ENCODE peak calls at places on chromosomes 7 and 10, in seven cellular contexts. V is AG10803; A is MV-4-11; F is NT2/D1; H is H54; P is CD8-positive, alpha-beta memory T cell; E is ovary. O is an unnamed sample.

GRCh38 chr7:1028775-1029636 is 15.3 kb upstream of the GPR146 start:
- DNase-seq in F (peak), P (peak), A (peak), V (peak), H (peak), E (peak), O (peak)

GRCh38 chr7:80711521-80711920 is 73.1 kb downstream of the CD36 start:
- DNase-seq in P (no peak), A (peak), H (peak), F (no peak), V (peak), E (no peak), O (no peak)

GRCh38 chr7:81507231-81507630 is 262.6 kb downstream of the HGF start:
- DNase-seq in H (no peak), F (no peak), A (no peak), V (no peak), E (no peak), P (no peak), O (no peak)

GRCh38 chr7:47291461-47292051 is 290.4 kb downstream of the TNS3 start:
- DNase-seq in P (no peak), V (peak), A (peak), F (no peak), H (peak), E (no peak), O (peak)

GRCh38 chr10:7546365-7546967 is 120.3 kb downstream of the ITIH5 start:
- DNase-seq in F (no peak), E (no peak), H (no peak), A (no peak), P (no peak), V (peak), O (no peak)

GRCh38 chr7:76423666-76424412 is 911 bp upstream of the ZP3 start:
- DNase-seq in V (peak), F (no peak), E (no peak), P (no peak), A (no peak), H (no peak), O (no peak)

GRCh38 chr7:74584160-74584954 is 73.2 kb upstream of the GTF2I start:
- DNase-seq in V (no peak), P (no peak), A (no peak), E (no peak), H (no peak), F (peak), O (peak)

GRCh38 chr7:101733713-101734475 is 83.5 kb upstream of the CUX1 start:
- DNase-seq in E (peak), F (peak), A (peak), H (peak), V (peak), P (no peak), O (peak)

GRCh38 chr10:102619281-102619981 is 24.8 kb upstream of the TRIM8 start:
- DNase-seq in F (no peak), E (no peak), H (no peak), V (no peak), A (no peak), P (no peak), O (no peak)

GRCh38 chr10:79331709-79332108 is 15.6 kb upstream of the PPIF start:
- DNase-seq in A (peak), H (peak), P (peak), V (peak), E (no peak), F (no peak), O (peak)

GRCh38 chr7:120272896-120273475 is at the start of gene KCND2:
- DNase-seq in V (no peak), F (no peak), P (no peak), E (peak), A (no peak), H (no peak), O (peak)

GRCh38 chr10:126387041-126387908 is 1.0 kb downstream of the ADAM12 start:
- DNase-seq in P (peak), V (peak), E (peak), H (no peak), F (peak), A (no peak), O (no peak)

GRCh38 chr10:43230101-43230908 is 36.6 kb downstream of the RASGEF1A start:
- DNase-seq in V (no peak), P (no peak), H (no peak), E (no peak), A (no peak), F (no peak), O (no peak)

GRCh38 chr10:6543431-6544005 is 36.6 kb downstream of the PRKCQ start:
- DNase-seq in F (no peak), H (no peak), V (no peak), A (no peak), P (peak), E (no peak), O (peak)

GRCh38 chr10:126646101-126646500 is 24.4 kb downstream of the C10orf90 start:
- DNase-seq in H (peak), P (no peak), E (no peak), A (no peak), F (no peak), V (peak), O (no peak)

GRCh38 chr7:11191574-11192220 is 218.0 kb downstream of the PHF14 start:
- DNase-seq in P (no peak), A (no peak), E (no peak), F (peak), H (no peak), V (no peak), O (no peak)

GRCh38 chr7:123738356-123738755 is 10.4 kb downstream of the WASL start:
- DNase-seq in E (no peak), P (no peak), F (no peak), A (no peak), H (no peak), V (no peak), O (no peak)

GRCh38 chr7:99772565-99772964 is 11.4 kb downstream of the CYP3A4 start:
- DNase-seq in A (no peak), V (no peak), P (no peak), H (no peak), E (no peak), F (no peak), O (no peak)

GRCh38 chr7:142885311-142886230 is at the start of gene TRPV6:
- DNase-seq in V (no peak), P (no peak), H (no peak), F (peak), E (no peak), A (no peak), O (no peak)

GRCh38 chr10:78742730-78743615 is 325.8 kb upstream of the ZMIZ1 start:
- DNase-seq in H (no peak), F (no peak), A (peak), V (peak), E (peak), P (no peak), O (peak)

GRCh38 chr7:13882051-13882450 is 107.4 kb downstream of the ETV1 start:
- DNase-seq in V (no peak), A (no peak), E (no peak), H (no peak), P (no peak), F (no peak), O (no peak)

GRCh38 chr10:42962902-42963231 is 114.0 kb upstream of the RET start:
- DNase-seq in H (no peak), P (no peak), E (no peak), V (no peak), A (no peak), F (no peak), O (no peak)

GRCh38 chr10:24962998-24963397 is 10.6 kb upstream of the PRTFDC1 start:
- DNase-seq in E (no peak), A (no peak), H (no peak), V (no peak), P (no peak), F (no peak), O (no peak)

GRCh38 chr7:11177793-11178192 is 204.1 kb downstream of the PHF14 start:
- DNase-seq in H (no peak), A (no peak), P (no peak), E (no peak), V (no peak), F (no peak), O (no peak)

GRCh38 chr7:158116235-158116634 is 471.4 kb downstream of the PTPRN2 start:
- DNase-seq in P (no peak), H (no peak), F (no peak), E (no peak), A (no peak), V (no peak), O (no peak)

GRCh38 chr10:89373916-89374711 is 3.7 kb upstream of the IFIT1B start:
- DNase-seq in E (peak), F (no peak), A (peak), P (no peak), H (peak), V (peak), O (no peak)

GRCh38 chr7:117458977-117459583 is 20.7 kb upstream of the CFTR start:
- DNase-seq in V (peak), P (no peak), F (no peak), H (peak), E (no peak), A (no peak), O (peak)

GRCh38 chr10:565146-565545 is 124.3 kb downstream of the DIP2C start:
- DNase-seq in H (no peak), V (no peak), F (no peak), E (no peak), P (no peak), A (no peak), O (no peak)

GRCh38 chr7:37912756-37913155 is 3.9 kb downstream of the SFRP4 start:
- DNase-seq in A (no peak), E (no peak), H (no peak), P (no peak), V (no peak), F (no peak), O (no peak)

GRCh38 chr7:151537818-151538561 is 18.3 kb upstream of the RHEB start:
- DNase-seq in A (no peak), E (peak), F (no peak), V (peak), H (no peak), P (no peak), O (no peak)

GRCh38 chr7:120842131-120842621 is 15.8 kb downstream of the TSPAN12 start:
- DNase-seq in H (no peak), P (no peak), A (no peak), V (no peak), F (no peak), E (no peak), O (no peak)

GRCh38 chr7:69608049-69608448 is 9.8 kb downstream of the AUTS2 start:
- DNase-seq in H (no peak), P (no peak), F (no peak), A (no peak), V (no peak), E (no peak), O (no peak)

O was measured in NB4.